ENCODE peak calls at places on chromosomes 12 and 14, in eight cellular contexts. M is A549, R is testis, B is prostate gland, X is endothelial cell of umbilical vein, K is PC-3, Y is keratinocyte, P is uterus. E is an unnamed sample.

GRCh38 chr12:131506426-131506825 is 204.5 kb upstream of the SFSWAP start:
- DNase-seq in K (no peak), B (no peak), M (no peak), Y (no peak), X (no peak), R (no peak), P (no peak), E (no peak)

GRCh38 chr12:102430661-102431060 is 49.7 kb downstream of the IGF1 start:
- DNase-seq in Y (no peak), X (no peak), P (peak; percentile 22), K (no peak), M (no peak), R (no peak), B (no peak), E (no peak)

GRCh38 chr12:57435288-57435687 is 704 bp downstream of the INHBC start:
- DNase-seq in M (no peak), B (no peak), R (no peak), X (no peak), P (no peak), K (no peak), Y (no peak), E (no peak)

GRCh38 chr12:41462312-41462711 is 274.2 kb downstream of the PDZRN4 start:
- DNase-seq in R (no peak), K (no peak), B (no peak), X (no peak), Y (no peak), M (no peak), P (no peak), E (no peak)

GRCh38 chr12:71438670-71439361 is 782 bp upstream of the LGR5 start:
- DNase-seq in M (peak; percentile 6), B (no peak), K (peak; percentile 35), P (no peak), Y (no peak), X (peak; percentile 21), R (no peak), E (no peak)

GRCh38 chr14:74905595-74906142 is 17.4 kb downstream of the RPS6KL1 start:
- DNase-seq in R (peak; percentile 80), K (peak; percentile 68), P (peak; percentile 75), M (peak; percentile 51), X (peak; percentile 52), B (peak; percentile 55), Y (no peak), E (peak; percentile 72)

GRCh38 chr12:120971299-120972180 is 6.8 kb upstream of the HNF1A start:
- DNase-seq in K (peak; percentile 83), M (peak; percentile 75), B (peak; percentile 28), X (peak; percentile 58), R (peak; percentile 42), P (no peak), Y (peak; percentile 13), E (no peak)

GRCh38 chr14:55756563-55756962 is 176.6 kb downstream of the KTN1 start:
- DNase-seq in M (no peak), R (no peak), Y (no peak), X (no peak), B (no peak), P (no peak), K (no peak), E (no peak)

GRCh38 chr12:78085562-78086182 is 255.0 kb downstream of the NAV3 start:
- DNase-seq in B (no peak), X (no peak), R (no peak), P (no peak), K (peak; percentile 41), M (no peak), Y (peak; percentile 44), E (no peak)

GRCh38 chr12:63845726-63846125 is 1.2 kb downstream of the SRGAP1 start:
- DNase-seq in K (peak; percentile 91), B (no peak), P (no peak), X (peak; percentile 56), Y (no peak), R (no peak), M (peak; percentile 54), E (no peak)

GRCh38 chr12:132904718-132905328 is 17.4 kb upstream of the CHFR start:
- DNase-seq in R (peak; percentile 91), K (peak; percentile 73), Y (no peak), B (peak; percentile 54), M (no peak), X (peak; percentile 38), P (peak; percentile 89), E (peak; percentile 83)

GRCh38 chr12:89544730-89545184 is 18.9 kb upstream of the POC1B start:
- DNase-seq in K (no peak), Y (no peak), B (peak; percentile 32), M (peak; percentile 69), P (no peak), R (peak; percentile 47), X (peak; percentile 84), E (peak; percentile 56)

GRCh38 chr12:79415754-79416435 is 274.9 kb downstream of the PAWR start:
- DNase-seq in B (peak; percentile 52), P (no peak), K (peak; percentile 91), R (no peak), M (peak; percentile 31), X (no peak), Y (no peak), E (no peak)

GRCh38 chr14:77988096-77988870 is 181.9 kb upstream of the NRXN3 start:
- DNase-seq in R (no peak), K (no peak), B (no peak), Y (no peak), M (no peak), P (no peak), X (no peak), E (no peak)

GRCh38 chr14:103385153-103385993 is at the start of gene MARK3:
- DNase-seq in M (peak; percentile 95), P (peak; percentile 97), B (peak; percentile 97), Y (peak; percentile 66), X (peak; percentile 97), R (peak; percentile 99), K (peak; percentile 97), E (peak; percentile 98)

GRCh38 chr14:103385994-103386491 is 828 bp downstream of the MARK3 start:
- DNase-seq in Y (no peak), B (peak; percentile 19), K (peak; percentile 17), R (peak; percentile 42), M (no peak), P (no peak), X (peak; percentile 44), E (no peak)

DNA sequence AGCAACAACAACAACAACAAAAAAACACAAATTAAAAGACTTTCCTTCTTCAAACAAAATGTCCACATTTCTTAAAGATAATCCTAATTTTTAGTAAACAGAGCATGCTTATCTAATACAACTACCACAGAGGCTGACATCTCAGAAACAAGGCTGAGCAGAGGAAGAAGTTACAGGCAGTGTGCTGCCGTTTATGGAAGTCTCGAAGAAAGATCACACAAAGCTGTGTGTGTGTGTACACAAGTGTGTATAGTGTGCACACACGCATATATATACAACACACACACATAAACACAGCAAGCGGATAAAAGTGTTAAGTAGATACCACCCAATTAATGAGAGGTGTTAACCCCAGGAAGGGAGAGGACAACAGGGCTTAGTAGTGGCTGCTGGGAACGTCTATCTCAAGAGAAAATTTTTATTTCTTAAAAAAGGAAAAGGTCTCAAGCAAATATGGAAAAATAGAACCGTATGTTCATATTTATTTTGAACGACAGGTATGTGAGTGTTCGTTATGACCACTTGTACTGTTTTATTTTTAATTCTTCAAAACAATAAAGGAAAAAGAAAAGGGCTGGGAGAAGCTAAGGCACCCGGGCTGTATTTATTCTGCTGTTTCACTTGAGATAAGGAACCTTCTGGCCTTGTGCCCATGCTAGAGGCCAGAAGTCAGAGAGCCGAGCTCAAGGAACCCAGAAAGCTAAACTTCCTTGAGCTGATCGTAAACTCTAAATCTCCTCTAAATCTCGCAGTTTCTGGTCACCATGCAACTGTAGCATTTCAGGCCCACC is 15.1 kb downstream of the CCDC88C start:
- DNase-seq in P (no peak), M (no peak), B (peak; percentile 62), Y (no peak), X (peak; percentile 94), R (peak; percentile 81), K (no peak), E (no peak)
- H3K4me1 ChIP-seq in P (no peaks in the 10 kb centered on the region), M (no peaks in the 10 kb centered on the region), B (peaks cover 26% of the 10 kb centered on the region), Y (peaks cover 6% of the 10 kb centered on the region), X (peaks cover 37% of the 10 kb centered on the region), R (peaks cover 17% of the 10 kb centered on the region), K (peaks cover 7% of the 10 kb centered on the region), E (peaks cover 41% of the 10 kb centered on the region)

GRCh38 chr14:58244556-58245387 is at the start of gene PSMA3:
- DNase-seq in K (peak; percentile 100), M (peak; percentile 96), R (peak; percentile 98), X (peak; percentile 98), B (peak; percentile 97), Y (peak; percentile 87), P (peak; percentile 98), E (peak; percentile 97)
- TF ChIP-seq CTCF in K (no peak), M (no peak), R (peak; percentile 8), X (no peak), B (no peak), Y (no peak), P (no peak), E (no peak)

GRCh38 chr14:68959035-68959434 is 20.1 kb downstream of the ACTN1 start:
- DNase-seq in X (peak; percentile 49), Y (no peak), P (no peak), K (no peak), R (no peak), M (no peak), B (no peak), E (no peak)
- H3K4me1 ChIP-seq in X (peaks cover 62% of the 10 kb centered on the region), Y (peaks cover 98% of the 10 kb centered on the region), P (peaks cover 13% of the 10 kb centered on the region), K (peaks cover 34% of the 10 kb centered on the region), R (peaks cover 27% of the 10 kb centered on the region), M (peaks cover 100% of the 10 kb centered on the region), B (no peaks in the 10 kb centered on the region), E (peaks cover 85% of the 10 kb centered on the region)

GRCh38 chr12:15256760-15257159 is 35.5 kb upstream of the RERG start:
- DNase-seq in X (no peak), R (no peak), M (no peak), P (peak; percentile 50), B (no peak), Y (no peak), K (no peak), E (no peak)
- TF ChIP-seq CTCF in X (no peak), R (no peak), M (no peak), P (no peak), B (no peak), Y (no peak), K (no peak), E (no peak)

DNA sequence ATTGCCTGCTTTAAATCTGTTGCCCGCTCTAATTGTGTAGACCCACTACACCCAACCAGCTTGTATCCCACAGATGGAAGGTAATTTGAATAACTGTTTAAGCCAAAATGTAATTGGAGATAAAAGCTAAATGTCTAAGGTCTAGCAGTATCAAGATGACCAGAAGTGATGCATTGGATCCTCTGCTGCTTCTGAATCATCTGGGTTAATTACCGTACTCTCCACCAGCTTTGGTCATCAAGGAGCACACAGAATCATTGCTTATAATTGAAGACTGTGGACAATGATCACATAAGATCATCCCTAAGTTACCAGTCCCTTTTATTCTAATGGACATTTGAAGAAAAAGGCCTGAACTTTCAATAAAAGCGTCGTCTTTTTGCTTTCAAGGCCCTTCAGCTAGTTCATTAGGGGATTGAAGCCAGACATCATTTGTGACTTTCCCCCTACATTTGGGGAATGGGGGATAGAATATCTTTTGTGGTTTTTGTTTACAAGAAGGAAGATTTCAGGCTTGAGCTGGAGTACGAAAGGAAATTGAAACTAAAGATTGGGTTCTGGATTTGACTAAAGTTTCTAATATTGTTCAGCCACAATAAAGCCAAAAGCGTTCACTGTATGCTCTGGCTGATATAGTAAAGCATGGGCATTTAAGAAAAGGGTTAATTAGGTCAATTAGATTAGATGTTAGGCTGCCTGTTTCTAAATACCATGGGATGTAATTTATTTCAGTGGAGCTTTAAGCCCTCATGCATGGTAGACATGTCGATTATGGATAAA is 123.2 kb downstream of the CHST11 start:
- DNase-seq in K (no peak), M (no peak), X (no peak), B (no peak), R (no peak), P (no peak), Y (no peak), E (no peak)
- H3K4me1 ChIP-seq in K (peaks cover 11% of the 10 kb centered on the region), M (peaks cover 52% of the 10 kb centered on the region), X (no peaks in the 10 kb centered on the region), B (no peaks in the 10 kb centered on the region), R (no peaks in the 10 kb centered on the region), P (no peaks in the 10 kb centered on the region), Y (peaks cover 6% of the 10 kb centered on the region), E (no peaks in the 10 kb centered on the region)